ENCODE peak calls at places on chromosomes 3 and 15, in six cellular contexts. G, V, D, K, C and I are unnamed samples. For H3K4me1, the result is how much of the 10 kb centered on the place peaks cover.

GRCh38 chr15:80615783-80616391 is 79.2 kb upstream of the ABHD17C start:
- DNase-seq in D (peak), K (no peak), C (peak), G (peak), V (peak), I (no peak)

GRCh38 chr15:50463423-50464358 is 39.5 kb downstream of the USP8 start:
- DNase-seq in D (peak), C (no peak), K (no peak), V (no peak), G (no peak), I (no peak)

GRCh38 chr15:39588531-39589192 is 7.8 kb downstream of the THBS1 start:
- DNase-seq in D (peak), C (no peak), K (peak), G (no peak), V (peak), I (no peak)

GRCh38 chr3:189790658-189791057 is 159.5 kb downstream of the TP63 start:
- DNase-seq in G (no peak), K (no peak), C (no peak), V (peak), D (no peak), I (no peak)

GRCh38 chr15:43370310-43370974 is 401 bp downstream of the ZSCAN29 start:
- DNase-seq in D (peak), G (no peak), C (peak), K (peak), V (peak), I (no peak)

GRCh38 chr3:123799544-123800351 is 84.4 kb downstream of the MYLK start:
- DNase-seq in K (peak), C (no peak), D (peak), G (peak), V (peak), I (peak)

GRCh38 chr3:51024765-51025681 is 350.3 kb downstream of the DOCK3 start:
- DNase-seq in D (no peak), V (no peak), C (peak), K (no peak), G (no peak), I (peak)

GRCh38 chr3:46700772-46701171 is 420 bp upstream of the TMIE start:
- DNase-seq in G (peak), D (no peak), C (peak), V (no peak), K (no peak), I (peak)

GRCh38 chr3:132726341-132726823 is 4.2 kb upstream of the NPHP3 start:
- DNase-seq in V (peak), D (peak), C (no peak), G (no peak), K (peak), I (no peak)

GRCh38 chr3:186454881-186455703 is 89.1 kb downstream of the CRYGS start:
- DNase-seq in V (peak), K (no peak), G (no peak), C (no peak), D (no peak), I (no peak)

GRCh38 chr3:167705840-167706239 is 28.9 kb downstream of the PDCD10 start:
- DNase-seq in V (peak), G (no peak), D (peak), K (no peak), C (no peak), I (no peak)

GRCh38 chr3:113948015-113948917 is 453 bp downstream of the ZDHHC23 start:
- DNase-seq in K (peak), D (peak), V (peak), C (peak), G (peak), I (peak)

GRCh38 chr3:134675726-134676252 is 25.0 kb upstream of the KY start:
- DNase-seq in K (no peak), G (no peak), V (no peak), D (peak), C (no peak), I (no peak)

GRCh38 chr15:92637621-92638020 is 18.0 kb downstream of the FAM174B start:
- DNase-seq in C (peak), G (no peak), K (no peak), V (no peak), D (no peak), I (peak)

GRCh38 chr15:35194296-35194695 is 109.2 kb upstream of the NANOGP8 start:
- DNase-seq in D (peak), V (peak), C (no peak), G (no peak), K (no peak), I (no peak)

GRCh38 chr15:34682673-34683072 is 72.1 kb downstream of the GJD2 start:
- DNase-seq in C (no peak), D (peak), G (no peak), K (peak), V (peak), I (no peak)

GRCh38 chr15:82040862-82041261 is 5.0 kb downstream of the MEX3B start:
- DNase-seq in V (no peak), G (no peak), K (no peak), C (no peak), D (no peak), I (no peak)

GRCh38 chr3:20148456-20148855 is 37.5 kb downstream of the SGO1 start:
- DNase-seq in C (no peak), K (no peak), G (no peak), D (no peak), V (no peak), I (no peak)

GRCh38 chr3:100045696-100046095 is 68.6 kb downstream of the FILIP1L start:
- DNase-seq in D (peak), G (peak), C (peak), V (peak), K (peak), I (peak)

GRCh38 chr15:101320501-101321052 is 25.5 kb upstream of the SNRPA1 start:
- DNase-seq in D (peak), V (no peak), G (peak), K (peak), C (no peak), I (no peak)

GRCh38 chr3:168813261-168813660 is 717.5 kb upstream of the GOLIM4 start:
- DNase-seq in K (no peak), D (no peak), C (no peak), G (no peak), V (no peak), I (no peak)

GRCh38 chr3:72186485-72186864 is 401.5 kb upstream of the PROK2 start:
- DNase-seq in G (no peak), V (peak), C (no peak), K (peak), D (peak), I (no peak)

GRCh38 chr3:14228611-14229470 is 50.2 kb downstream of the LSM3 start:
- DNase-seq in G (no peak), V (no peak), C (no peak), K (no peak), D (no peak), I (no peak)
- H3K27ac ChIP-seq in G (no peak), V (no peak), C (no peak), K (peak), D (no peak), I (no peak)

GRCh38 chr3:159911011-159911663 is 77.5 kb upstream of the IL12A start:
- DNase-seq in G (no peak), D (no peak), K (no peak), V (peak), C (no peak), I (no peak)
- H3K4me3 ChIP-seq in G (peak), D (no peak), K (peak), V (no peak), C (peak), I (peak)

DNA sequence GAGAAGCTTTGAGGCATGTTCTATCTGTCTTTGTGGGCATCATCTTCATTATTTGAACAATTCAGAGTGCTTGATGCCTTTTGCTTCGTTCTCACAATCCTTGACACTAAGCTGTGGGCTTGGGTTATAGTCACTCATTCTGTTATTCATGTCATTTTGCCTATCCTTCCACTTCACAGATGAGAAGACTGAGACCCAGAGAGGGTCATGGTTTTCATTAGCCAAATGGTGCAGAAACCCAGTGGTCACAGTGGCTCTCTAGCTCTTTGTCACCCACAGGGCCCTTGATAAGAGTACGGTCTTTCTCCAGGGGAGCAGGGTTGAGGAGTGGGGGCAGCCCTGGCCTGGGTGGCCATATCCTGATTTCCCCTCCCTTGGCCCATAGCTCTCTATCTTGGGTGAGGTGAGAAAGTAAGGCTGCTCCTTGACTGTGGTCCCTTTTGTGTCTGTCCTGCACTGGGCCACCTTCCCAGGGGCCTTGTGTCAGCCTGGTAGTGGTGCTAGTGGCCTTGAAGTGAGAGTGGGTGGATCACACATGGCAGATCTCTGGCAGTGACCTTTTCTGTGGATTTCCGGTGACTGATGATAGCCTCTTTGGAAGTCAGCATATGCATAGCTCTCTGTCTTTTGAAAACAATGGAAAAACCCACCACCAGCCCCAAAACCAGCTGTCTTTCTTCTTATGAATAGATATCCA is 130.1 kb downstream of the IGF1R start:
- DNase-seq in K (peak), G (no peak), D (no peak), V (no peak), C (no peak), I (no peak)
- H3K4me1 ChIP-seq in K (under half), G (under half), D (under half), V (under half), C (under half), I (under half)

GRCh38 chr3:31936661-31937060 is 44.4 kb downstream of the OSBPL10 start:
- DNase-seq in K (no peak), G (no peak), V (no peak), D (peak), C (no peak), I (no peak)
- H3K27ac ChIP-seq in K (no peak), G (no peak), V (peak), D (no peak), C (no peak), I (no peak)

GRCh38 chr3:187889601-187890404 is 144.5 kb upstream of the BCL6 start:
- DNase-seq in V (no peak), D (no peak), G (peak), C (no peak), K (no peak), I (no peak)
- H3K4me3 ChIP-seq in V (no peak), D (no peak), G (no peak), C (no peak), K (peak), I (no peak)

DNA sequence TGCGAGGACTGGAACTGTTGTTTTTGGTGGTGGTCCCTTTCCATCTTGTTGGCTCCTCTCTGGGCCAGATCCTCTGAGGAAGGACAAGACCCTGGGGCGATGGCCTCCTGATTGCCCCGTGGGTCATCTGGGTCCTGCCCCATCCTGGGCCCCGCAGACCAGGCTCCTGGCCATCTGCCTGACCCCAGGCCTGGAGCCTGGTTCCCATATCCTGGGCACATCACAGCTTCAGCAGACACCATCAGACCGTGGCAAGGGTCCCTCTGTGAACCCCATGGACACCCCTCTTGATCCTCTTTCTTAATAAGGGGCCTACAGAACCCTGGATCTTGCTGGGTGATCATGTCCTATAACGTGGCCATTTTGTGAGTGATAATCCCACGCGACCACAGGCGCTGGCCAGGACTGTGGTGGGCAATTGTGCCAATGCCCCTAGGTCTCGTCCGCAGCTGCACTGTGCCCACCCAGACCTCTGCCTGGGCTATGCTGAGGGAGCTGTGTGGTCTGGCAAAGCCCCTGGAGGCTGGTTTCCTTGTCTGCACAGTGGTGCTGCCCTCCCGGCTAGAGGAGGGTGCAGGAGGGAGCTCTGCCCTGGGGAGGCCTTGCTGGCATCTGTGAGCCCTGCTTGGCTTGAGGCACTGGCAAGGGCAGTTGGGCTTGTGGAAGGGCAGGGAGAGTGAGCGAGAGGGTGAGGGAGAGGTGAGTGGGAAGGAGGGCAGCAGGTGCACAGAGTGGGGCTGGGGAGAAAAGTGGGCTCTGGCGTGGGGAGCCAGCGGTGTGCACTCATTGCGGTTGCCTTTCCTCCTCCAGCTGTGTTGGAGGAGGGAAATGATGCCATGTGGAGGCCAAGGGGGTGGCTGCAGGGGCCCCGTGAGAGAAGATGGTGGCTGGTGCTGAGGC is 53.1 kb upstream of the PRR23E start:
- DNase-seq in G (no peak), K (no peak), C (no peak), V (no peak), D (no peak), I (no peak)
- H3K4me1 ChIP-seq in G (under half), K (under half), C (under half), V (under half), D (under half), I (under half)